ENCODE peak calls at places on chromosomes 16 and 17, in ten cellular contexts. D, M, P, B, N, V, I, K, Q and E are unnamed samples.

GRCh38 chr16:54595636-54596035 is 309.0 kb upstream of the IRX3 start:
- DNase-seq in D (no peak), M (no peak), P (no peak), B (no peak), N (no peak), V (no peak), I (no peak), K (no peak), Q (no peak), E (no peak)

GRCh38 chr17:38606646-38607611 is 1.2 kb upstream of the SRCIN1 start:
- DNase-seq in D (peak; percentile 53), M (peak; percentile 66), P (peak; percentile 44), B (no peak), N (no peak), V (peak; percentile 71), I (no peak), K (no peak), Q (no peak), E (no peak)

GRCh38 chr16:9090101-9090959 is 1.1 kb upstream of the HAPSTR1 start:
- DNase-seq in D (peak; percentile 48), M (peak; percentile 70), P (peak; percentile 78), B (no peak), N (no peak), V (no peak), I (peak; percentile 8), K (peak; percentile 54), Q (no peak), E (peak; percentile 54)

GRCh38 chr16:21644674-21645073 is 7.7 kb downstream of the IGSF6 start:
- DNase-seq in D (no peak), M (no peak), P (no peak), B (no peak), N (no peak), V (peak; percentile 35), I (no peak), K (no peak), Q (no peak), E (no peak)

GRCh38 chr16:66427871-66428681 is 981 bp downstream of the BEAN1 start:
- DNase-seq in D (no peak), M (no peak), P (no peak), B (no peak), N (no peak), V (no peak), I (no peak), K (no peak), Q (no peak), E (peak; percentile 38)

GRCh38 chr17:19812407-19812806 is 55.3 kb downstream of the ULK2 start:
- DNase-seq in D (no peak), M (no peak), P (no peak), B (no peak), N (peak; percentile 50), V (peak; percentile 60), I (no peak), K (no peak), Q (no peak), E (no peak)

GRCh38 chr17:18961634-18962493 is 9.9 kb downstream of the SLC5A10 start:
- DNase-seq in D (no peak), M (no peak), P (peak; percentile 23), B (no peak), N (peak; percentile 64), V (no peak), I (no peak), K (peak; percentile 73), Q (peak; percentile 18), E (peak; percentile 72)

GRCh38 chr16:1793578-1794220 is at the start of gene IGFALS:
- DNase-seq in D (peak; percentile 55), M (peak; percentile 81), P (no peak), B (no peak), N (no peak), V (no peak), I (no peak), K (no peak), Q (no peak), E (no peak)

GRCh38 chr16:81453091-81453728 is 8.6 kb downstream of the CMIP start:
- DNase-seq in D (no peak), M (no peak), P (no peak), B (no peak), N (no peak), V (no peak), I (no peak), K (no peak), Q (no peak), E (no peak)

GRCh38 chr17:72191901-72192300 is 71.1 kb downstream of the SOX9 start:
- DNase-seq in D (no peak), M (no peak), P (peak; percentile 62), B (no peak), N (no peak), V (no peak), I (no peak), K (no peak), Q (no peak), E (no peak)

GRCh38 chr17:75737133-75737962 is 16.1 kb downstream of the ITGB4 start:
- DNase-seq in D (no peak), M (no peak), P (no peak), B (no peak), N (no peak), V (no peak), I (no peak), K (no peak), Q (no peak), E (no peak)

GRCh38 chr17:33945641-33946546 is 309.2 kb upstream of the CCL2 start:
- DNase-seq in D (no peak), M (no peak), P (no peak), B (peak; percentile 27), N (no peak), V (no peak), I (no peak), K (no peak), Q (no peak), E (no peak)

GRCh38 chr17:3960764-3961163 is 3.5 kb downstream of the ATP2A3 start:
- DNase-seq in D (no peak), M (no peak), P (no peak), B (peak; percentile 34), N (no peak), V (no peak), I (no peak), K (no peak), Q (peak; percentile 60), E (no peak)

GRCh38 chr16:89242795-89243200 is 25.3 kb downstream of the ZNF778 start:
- DNase-seq in D (no peak), M (no peak), P (no peak), B (no peak), N (no peak), V (no peak), I (no peak), K (no peak), Q (no peak), E (no peak)

GRCh38 chr17:82235775-82236141 is 6.9 kb downstream of the SLC16A3 start:
- DNase-seq in D (no peak), M (no peak), P (peak; percentile 73), B (no peak), N (no peak), V (no peak), I (no peak), K (no peak), Q (no peak), E (no peak)

DNA sequence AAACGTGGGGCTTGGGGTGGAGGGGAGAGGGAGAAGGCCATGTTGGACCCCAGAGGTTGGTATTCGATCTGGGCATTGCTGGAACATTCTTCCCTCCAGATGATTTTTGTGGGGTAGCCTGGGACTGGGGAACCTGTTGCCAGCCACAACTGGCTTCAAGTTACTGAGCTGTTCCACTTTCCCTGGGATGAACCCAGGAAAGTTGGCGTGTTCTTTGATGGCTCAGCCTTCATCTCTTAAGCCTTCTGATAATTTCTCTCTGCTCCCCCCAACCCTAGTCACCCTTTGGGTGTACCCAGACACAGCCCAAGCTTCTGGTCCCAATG is 2.1 kb downstream of the TBX21 start:
- DNase-seq in D (no peak), M (no peak), P (no peak), B (no peak), N (no peak), V (no peak), I (no peak), K (no peak), Q (no peak), E (no peak)
- TF ChIP-seq CTCF in D (no peak), M (no peak), P (no peak), B (no peak), N (no peak), V (no peak), I (no peak), K (no peak), Q (no peak), E (no peak)

DNA sequence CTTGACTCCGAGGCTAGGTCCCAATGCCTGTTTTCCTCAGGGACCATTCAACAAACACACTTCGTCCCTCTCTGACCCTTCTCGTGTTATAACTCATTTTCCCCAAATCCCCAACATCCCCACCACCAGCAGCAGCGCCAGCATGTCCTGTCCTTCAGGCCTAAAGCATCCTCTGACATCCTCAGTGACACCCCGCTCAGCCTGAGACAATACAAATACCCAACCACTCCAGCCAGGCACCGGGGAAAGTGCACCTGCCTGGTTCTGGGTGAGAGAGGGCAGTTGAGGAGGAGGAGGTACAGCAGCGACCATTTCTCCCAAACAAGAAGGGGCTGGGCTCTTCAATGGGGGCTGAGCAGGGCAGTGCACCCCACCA is 4.7 kb downstream of the MNT start:
- DNase-seq in D (no peak), M (peak; percentile 59), P (no peak), B (no peak), N (no peak), V (no peak), I (no peak), K (no peak), Q (no peak), E (no peak)
- TF ChIP-seq CTCF in D (no peak), M (no peak), P (no peak), B (no peak), N (no peak), V (no peak), I (no peak), K (no peak), Q (no peak), E (no peak)

DNA sequence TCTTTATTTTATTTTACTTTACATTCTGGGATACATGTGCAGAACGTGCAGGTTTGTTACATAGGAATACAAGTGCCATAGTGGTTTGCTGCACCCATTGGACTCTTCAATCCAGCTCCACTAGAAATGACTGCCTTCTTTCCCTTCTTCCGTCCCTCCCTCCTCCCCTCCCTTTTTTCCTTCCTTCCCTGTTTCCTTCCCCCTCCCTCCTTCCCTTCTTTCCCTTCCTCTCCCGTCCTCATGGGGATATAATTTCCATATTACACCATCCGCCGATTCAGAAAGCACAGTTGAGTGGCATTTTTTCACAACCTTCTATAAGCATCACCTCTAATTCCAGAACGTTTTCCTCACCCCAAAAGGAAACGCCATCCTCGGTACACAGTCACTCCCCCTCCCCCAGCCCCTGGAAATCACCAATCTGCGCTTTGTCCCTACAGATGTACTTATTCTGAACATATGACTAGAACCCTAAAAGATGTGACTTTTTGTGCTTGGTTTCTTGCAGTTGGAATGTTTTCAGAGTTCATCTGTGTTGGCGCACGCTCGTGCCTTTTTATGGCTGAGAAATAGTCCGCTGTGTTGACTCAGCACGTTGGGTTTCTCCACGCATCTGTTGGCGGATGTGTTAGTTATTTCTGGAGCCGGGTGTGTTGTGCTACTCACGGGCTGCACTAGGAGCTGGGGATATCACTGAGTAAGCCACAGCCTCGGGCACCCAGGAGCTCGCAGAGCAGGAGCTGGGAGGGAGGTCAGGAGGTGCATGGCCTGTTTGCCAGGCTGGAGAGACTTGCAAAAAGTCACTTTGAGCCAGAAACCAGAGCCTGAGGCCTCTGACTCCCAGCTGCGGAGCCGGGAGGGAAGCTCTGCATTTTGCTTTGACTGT is 336.4 kb downstream of the SEC14L1 start:
- DNase-seq in D (no peak), M (no peak), P (peak; percentile 85), B (peak; percentile 98), N (no peak), V (peak; percentile 80), I (no peak), K (no peak), Q (peak; percentile 99), E (no peak)
- TF ChIP-seq CTCF in D (no peak), M (no peak), P (no peak), B (no peak), N (no peak), V (no peak), I (no peak), K (no peak), Q (peak; percentile 32), E (no peak)

GRCh38 chr16:75621170-75621477 is 2.0 kb downstream of the ADAT1 start:
- DNase-seq in D (no peak), M (no peak), P (no peak), B (no peak), N (peak; percentile 44), V (no peak), I (no peak), K (peak; percentile 61), Q (peak; percentile 47), E (peak; percentile 22)
- TF ChIP-seq CTCF in D (peak; percentile 17), M (no peak), P (peak; percentile 28), B (peak; percentile 20), N (peak; percentile 55), V (peak; percentile 30), I (peak; percentile 38), K (peak; percentile 57), Q (peak; percentile 69), E (peak; percentile 44)